ENCODE peak calls at places on chromosome 20, in nine cellular contexts. P, V, X, O, F, K, L, C and J are unnamed samples.

GRCh38 chr20:48015943-48016723 is 230.9 kb upstream of the SULF2 start:
- DNase-seq in P (peak; percentile 93), X (no peak), F (no peak), V (no peak), C (no peak), O (no peak), L (no peak), K (no peak), J (peak; percentile 97)

GRCh38 chr20:44582321-44583025 is at the start of gene PKIG:
- DNase-seq in C (no peak), K (peak; percentile 81), F (no peak), L (no peak), P (peak; percentile 95), V (no peak), X (no peak), O (no peak), J (peak; percentile 29)

GRCh38 chr20:57265649-57266250 is 691 bp downstream of the BMP7 start:
- DNase-seq in L (no peak), K (no peak), F (no peak), O (no peak), P (peak; percentile 2), X (no peak), C (peak; percentile 49), V (no peak), J (no peak)

GRCh38 chr20:1323256-1323655 is 5.7 kb downstream of the SDCBP2 start:
- DNase-seq in X (no peak), P (peak; percentile 57), O (no peak), F (no peak), C (no peak), K (peak; percentile 51), L (no peak), V (no peak), J (no peak)

GRCh38 chr20:49283703-49284625 is 6.1 kb upstream of the ZNFX1 start:
- DNase-seq in F (no peak), C (no peak), X (no peak), O (no peak), P (no peak), K (no peak), L (no peak), V (no peak), J (no peak)

GRCh38 chr20:39825524-39825923 is 863.4 kb downstream of the DHX35 start:
- DNase-seq in L (no peak), P (no peak), O (no peak), X (no peak), F (no peak), C (no peak), K (no peak), V (no peak), J (no peak)

GRCh38 chr20:47336013-47336754 is 20.3 kb downstream of the ZMYND8 start:
- DNase-seq in K (peak; percentile 38), V (peak; percentile 53), P (peak; percentile 96), C (no peak), F (no peak), X (no peak), L (no peak), O (no peak), J (no peak)

GRCh38 chr20:32772046-32772445 is 9.9 kb downstream of the DNMT3B start:
- DNase-seq in P (no peak), O (no peak), X (no peak), V (no peak), F (no peak), C (no peak), K (no peak), L (no peak), J (no peak)

GRCh38 chr20:29878281-29878741 is 1379.2 kb upstream of the DEFB115 start:
- DNase-seq in L (no peak), P (no peak), O (peak; percentile 29), K (peak; percentile 16), F (no peak), V (no peak), C (peak; percentile 83), X (no peak), J (no peak)

GRCh38 chr20:10832146-10832545 is 158.3 kb upstream of the JAG1 start:
- DNase-seq in K (no peak), V (no peak), X (no peak), F (no peak), O (no peak), C (no peak), L (no peak), P (no peak), J (peak; percentile 36)

GRCh38 chr20:6562111-6562510 is 205.4 kb upstream of the BMP2 start:
- DNase-seq in O (no peak), V (no peak), L (peak; percentile 38), X (no peak), P (peak; percentile 50), C (no peak), F (peak; percentile 15), K (no peak), J (peak; percentile 12)

GRCh38 chr20:792248-792647 is 23.9 kb upstream of the SLC52A3 start:
- DNase-seq in X (no peak), C (no peak), K (no peak), V (no peak), L (no peak), F (no peak), P (no peak), O (no peak), J (no peak)

GRCh38 chr20:62536731-62537401 is 61.1 kb upstream of the GATA5 start:
- DNase-seq in P (peak; percentile 10), X (no peak), L (no peak), C (no peak), O (no peak), V (peak; percentile 48), K (peak; percentile 61), F (no peak), J (no peak)

GRCh38 chr20:30168025-30168799 is 1089.3 kb upstream of the DEFB115 start:
- DNase-seq in F (no peak), X (no peak), O (no peak), V (no peak), P (no peak), C (peak; percentile 66), L (no peak), K (peak; percentile 9), J (no peak)

GRCh38 chr20:16475225-16475624 is 98.0 kb downstream of the KIF16B start:
- DNase-seq in O (no peak), X (peak; percentile 12), K (no peak), P (no peak), F (no peak), V (no peak), L (no peak), C (no peak), J (no peak)

GRCh38 chr20:504632-505075 is 38.9 kb downstream of the CSNK2A1 start:
- DNase-seq in X (no peak), P (no peak), C (no peak), O (no peak), K (no peak), V (no peak), L (no peak), F (no peak), J (no peak)

GRCh38 chr20:22581437-22582385 is 2.7 kb downstream of the FOXA2 start:
- DNase-seq in O (no peak), C (no peak), K (no peak), P (no peak), L (no peak), X (no peak), V (no peak), F (no peak), J (no peak)

GRCh38 chr20:39103732-39104131 is 141.6 kb downstream of the DHX35 start:
- DNase-seq in F (no peak), X (no peak), P (peak; percentile 23), O (no peak), L (no peak), C (no peak), K (no peak), V (no peak), J (no peak)

GRCh38 chr20:32462900-32463641 is 104.9 kb downstream of the ASXL1 start:
- DNase-seq in X (no peak), P (no peak), L (no peak), K (no peak), V (no peak), F (no peak), C (peak; percentile 71), O (no peak), J (no peak)

GRCh38 chr20:37295001-37295400 is 5.5 kb downstream of the MANBAL start:
- DNase-seq in F (peak; percentile 98), K (no peak), P (peak; percentile 99), O (no peak), C (no peak), L (peak; percentile 97), V (no peak), X (no peak), J (peak; percentile 90)

GRCh38 chr20:63578224-63579016 is 4.4 kb upstream of the HELZ2 start:
- DNase-seq in O (no peak), K (no peak), P (no peak), L (no peak), V (no peak), X (no peak), F (no peak), C (no peak), J (no peak)
- TF ChIP-seq CTCF in O (peak; percentile 35), K (peak; percentile 20), P (no peak), L (no peak), V (peak; percentile 44), X (no peak), F (peak; percentile 42), C (no peak), J (no peak)

GRCh38 chr20:51398552-51398951 is 144.0 kb downstream of the NFATC2 start:
- DNase-seq in K (no peak), P (no peak), F (no peak), V (no peak), X (no peak), O (no peak), L (no peak), C (no peak), J (no peak)
- H3K4me3 ChIP-seq in K (no peak overlapping the region), P (no peak overlapping the region), F (no peak overlapping the region), V (no peak overlapping the region), X (no peak overlapping the region), O (no peak overlapping the region), L (no peak overlapping the region), C (no peak overlapping the region), J (no peak overlapping the region)

DNA sequence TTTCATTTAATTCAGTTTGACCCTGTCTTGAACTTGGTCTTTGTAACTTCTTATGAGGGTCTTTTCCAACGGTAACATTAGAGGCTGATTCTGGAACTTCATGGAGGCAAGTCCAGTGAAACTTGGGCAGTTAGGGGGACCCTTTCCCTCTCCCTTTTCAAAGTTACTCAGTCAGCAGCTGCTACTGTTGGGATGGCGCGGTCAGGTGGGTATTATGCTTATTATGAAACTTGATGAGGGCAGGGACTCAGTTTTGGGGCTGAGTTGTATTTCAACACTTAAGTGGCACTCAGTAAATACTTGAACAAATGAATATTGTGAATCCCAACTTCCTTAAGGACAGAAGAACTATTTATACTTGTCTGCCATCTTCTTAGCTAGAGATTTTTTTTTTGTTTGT is 20.8 kb downstream of the TOP1 start:
- DNase-seq in C (no peak), L (no peak), X (no peak), K (no peak), O (no peak), V (no peak), F (no peak), P (no peak), J (no peak)
- TF ChIP-seq CTCF in C (no peak), L (no peak), X (no peak), K (no peak), O (no peak), V (no peak), F (no peak), P (no peak), J (no peak)

DNA sequence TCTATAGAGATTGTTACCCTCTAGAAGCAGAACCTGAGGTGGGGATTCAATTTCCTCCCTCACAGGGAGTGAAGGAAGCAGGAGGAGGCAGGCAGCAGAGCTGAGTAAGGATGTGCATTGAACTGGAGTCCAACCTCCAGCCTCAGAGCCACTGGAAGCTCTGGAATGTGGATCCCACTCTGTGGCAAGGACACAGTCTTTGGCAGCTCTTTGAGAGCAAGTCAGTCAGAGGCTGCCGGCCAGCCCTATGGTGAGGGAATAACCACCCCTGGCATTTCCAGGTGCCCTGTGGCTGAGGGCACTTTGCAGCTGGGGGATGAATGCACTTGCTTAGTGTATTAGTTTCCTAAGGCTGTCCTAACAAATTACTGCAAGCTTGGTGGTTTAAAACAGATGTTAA is 37.2 kb downstream of the EBF4 start:
- DNase-seq in F (no peak), P (no peak), C (no peak), V (no peak), X (no peak), K (no peak), O (no peak), L (no peak), J (peak; percentile 21)
- H3K4me3 ChIP-seq in F (no peak overlapping the region), P (no peak overlapping the region), C (no peak overlapping the region), V (no peak overlapping the region), X (no peak overlapping the region), K (no peak overlapping the region), O (no peak overlapping the region), L (no peak overlapping the region), J (no peak overlapping the region)